ENCODE peak calls at places on chromosomes 1 and 21, in ten cellular contexts. One of them, this sample, is unnamed.
A peak's percentile ranks its signal among the peaks of the same experiment; 100 is the strongest.

GRCh38 chr1:14697371-14697770 is 98.9 kb downstream of the KAZN start:
- DNase-seq in HS-5: no peak
- DNase-seq in stromal cell of bone marrow: no peak
- DNase-seq in activated T-helper 1 cell treated with Interleukin-2 at 50 U/mL for 16 hours: no peak
- DNase-seq in GM12865: no peak
- DNase-seq in CD8-positive, alpha-beta T cell: no peak
- DNase-seq in progenitor cell of endocrine pancreas: no peak
- DNase-seq in central memory CD4-positive, alpha-beta T cell: no peak
- DNase-seq in stimulated activated CD8-positive, alpha-beta memory T cell treated with anti-CD3 and anti-CD28 coated beads, Interleukin-15, amount 100 ng/mL, for 1 hour: no peak
- DNase-seq in A549: no peak
- DNase-seq in this sample: no peak

GRCh38 chr1:199298825-199299224 is 660.0 kb downstream of the PTPRC start:
- DNase-seq in stimulated activated CD8-positive, alpha-beta memory T cell treated with anti-CD3 and anti-CD28 coated beads, Interleukin-15, amount 100 ng/mL, for 1 hour: no peak
- DNase-seq in CD8-positive, alpha-beta T cell: no peak
- DNase-seq in stromal cell of bone marrow: no peak
- DNase-seq in A549: no peak
- DNase-seq in GM12865: no peak
- DNase-seq in activated T-helper 1 cell treated with Interleukin-2 at 50 U/mL for 16 hours: no peak
- DNase-seq in central memory CD4-positive, alpha-beta T cell: no peak
- DNase-seq in progenitor cell of endocrine pancreas: no peak
- DNase-seq in HS-5: no peak
- DNase-seq in this sample: no peak

GRCh38 chr1:240737268-240737667 is 125.3 kb upstream of the GREM2 start:
- DNase-seq in activated T-helper 1 cell treated with Interleukin-2 at 50 U/mL for 16 hours: no peak
- DNase-seq in GM12865: no peak
- DNase-seq in CD8-positive, alpha-beta T cell: no peak
- DNase-seq in progenitor cell of endocrine pancreas: no peak
- DNase-seq in stimulated activated CD8-positive, alpha-beta memory T cell treated with anti-CD3 and anti-CD28 coated beads, Interleukin-15, amount 100 ng/mL, for 1 hour: no peak
- DNase-seq in HS-5: no peak
- DNase-seq in stromal cell of bone marrow: peak; percentile 85
- DNase-seq in central memory CD4-positive, alpha-beta T cell: no peak
- DNase-seq in A549: no peak
- DNase-seq in this sample: no peak

GRCh38 chr1:7539772-7540175 is 231.3 kb upstream of the VAMP3 start:
- DNase-seq in A549: no peak
- DNase-seq in activated T-helper 1 cell treated with Interleukin-2 at 50 U/mL for 16 hours: no peak
- DNase-seq in stromal cell of bone marrow: no peak
- DNase-seq in stimulated activated CD8-positive, alpha-beta memory T cell treated with anti-CD3 and anti-CD28 coated beads, Interleukin-15, amount 100 ng/mL, for 1 hour: no peak
- DNase-seq in CD8-positive, alpha-beta T cell: no peak
- DNase-seq in progenitor cell of endocrine pancreas: peak; percentile 40
- DNase-seq in HS-5: no peak
- DNase-seq in GM12865: peak; percentile 45
- DNase-seq in central memory CD4-positive, alpha-beta T cell: no peak
- DNase-seq in this sample: no peak

GRCh38 chr21:39669485-39669884 is 56.7 kb downstream of the B3GALT5 start:
- DNase-seq in central memory CD4-positive, alpha-beta T cell: no peak
- DNase-seq in CD8-positive, alpha-beta T cell: no peak
- DNase-seq in A549: no peak
- DNase-seq in GM12865: no peak
- DNase-seq in activated T-helper 1 cell treated with Interleukin-2 at 50 U/mL for 16 hours: no peak
- DNase-seq in stromal cell of bone marrow: no peak
- DNase-seq in progenitor cell of endocrine pancreas: no peak
- DNase-seq in stimulated activated CD8-positive, alpha-beta memory T cell treated with anti-CD3 and anti-CD28 coated beads, Interleukin-15, amount 100 ng/mL, for 1 hour: no peak
- DNase-seq in HS-5: no peak
- DNase-seq in this sample: no peak

GRCh38 chr1:209808059-209808494 is 2.1 kb upstream of the IRF6 start:
- DNase-seq in central memory CD4-positive, alpha-beta T cell: no peak
- DNase-seq in GM12865: no peak
- DNase-seq in CD8-positive, alpha-beta T cell: no peak
- DNase-seq in A549: no peak
- DNase-seq in HS-5: peak; percentile 91
- DNase-seq in progenitor cell of endocrine pancreas: no peak
- DNase-seq in activated T-helper 1 cell treated with Interleukin-2 at 50 U/mL for 16 hours: no peak
- DNase-seq in stimulated activated CD8-positive, alpha-beta memory T cell treated with anti-CD3 and anti-CD28 coated beads, Interleukin-15, amount 100 ng/mL, for 1 hour: no peak
- DNase-seq in stromal cell of bone marrow: peak; percentile 91
- DNase-seq in this sample: peak; percentile 14

GRCh38 chr1:232872738-232873137 is 67.5 kb downstream of the MAP10 start:
- DNase-seq in activated T-helper 1 cell treated with Interleukin-2 at 50 U/mL for 16 hours: no peak
- DNase-seq in HS-5: no peak
- DNase-seq in CD8-positive, alpha-beta T cell: no peak
- DNase-seq in progenitor cell of endocrine pancreas: no peak
- DNase-seq in central memory CD4-positive, alpha-beta T cell: no peak
- DNase-seq in GM12865: no peak
- DNase-seq in stromal cell of bone marrow: no peak
- DNase-seq in stimulated activated CD8-positive, alpha-beta memory T cell treated with anti-CD3 and anti-CD28 coated beads, Interleukin-15, amount 100 ng/mL, for 1 hour: no peak
- DNase-seq in A549: no peak
- DNase-seq in this sample: no peak

GRCh38 chr1:14994148-14994547 is 159.4 kb upstream of the TMEM51 start:
- DNase-seq in A549: no peak
- DNase-seq in central memory CD4-positive, alpha-beta T cell: no peak
- DNase-seq in activated T-helper 1 cell treated with Interleukin-2 at 50 U/mL for 16 hours: no peak
- DNase-seq in progenitor cell of endocrine pancreas: no peak
- DNase-seq in GM12865: no peak
- DNase-seq in stromal cell of bone marrow: no peak
- DNase-seq in stimulated activated CD8-positive, alpha-beta memory T cell treated with anti-CD3 and anti-CD28 coated beads, Interleukin-15, amount 100 ng/mL, for 1 hour: no peak
- DNase-seq in CD8-positive, alpha-beta T cell: no peak
- DNase-seq in HS-5: no peak
- DNase-seq in this sample: no peak

GRCh38 chr1:6130596-6130995 is 49.5 kb downstream of the CHD5 start:
- DNase-seq in GM12865: no peak
- DNase-seq in activated T-helper 1 cell treated with Interleukin-2 at 50 U/mL for 16 hours: no peak
- DNase-seq in central memory CD4-positive, alpha-beta T cell: no peak
- DNase-seq in stromal cell of bone marrow: no peak
- DNase-seq in CD8-positive, alpha-beta T cell: no peak
- DNase-seq in progenitor cell of endocrine pancreas: no peak
- DNase-seq in A549: no peak
- DNase-seq in stimulated activated CD8-positive, alpha-beta memory T cell treated with anti-CD3 and anti-CD28 coated beads, Interleukin-15, amount 100 ng/mL, for 1 hour: no peak
- DNase-seq in HS-5: no peak
- DNase-seq in this sample: no peak

GRCh38 chr1:116807394-116807793 is 53.2 kb downstream of the CD2 start:
- DNase-seq in GM12865: no peak
- DNase-seq in central memory CD4-positive, alpha-beta T cell: no peak
- DNase-seq in progenitor cell of endocrine pancreas: no peak
- DNase-seq in stimulated activated CD8-positive, alpha-beta memory T cell treated with anti-CD3 and anti-CD28 coated beads, Interleukin-15, amount 100 ng/mL, for 1 hour: no peak
- DNase-seq in HS-5: no peak
- DNase-seq in stromal cell of bone marrow: no peak
- DNase-seq in CD8-positive, alpha-beta T cell: no peak
- DNase-seq in activated T-helper 1 cell treated with Interleukin-2 at 50 U/mL for 16 hours: no peak
- DNase-seq in A549: no peak
- DNase-seq in this sample: no peak

GRCh38 chr1:156310962-156311361 is 11.9 kb upstream of the VHLL start:
- DNase-seq in progenitor cell of endocrine pancreas: no peak
- DNase-seq in central memory CD4-positive, alpha-beta T cell: no peak
- DNase-seq in stromal cell of bone marrow: peak; percentile 7
- DNase-seq in stimulated activated CD8-positive, alpha-beta memory T cell treated with anti-CD3 and anti-CD28 coated beads, Interleukin-15, amount 100 ng/mL, for 1 hour: no peak
- DNase-seq in A549: no peak
- DNase-seq in GM12865: no peak
- DNase-seq in CD8-positive, alpha-beta T cell: no peak
- DNase-seq in activated T-helper 1 cell treated with Interleukin-2 at 50 U/mL for 16 hours: no peak
- DNase-seq in HS-5: no peak
- DNase-seq in this sample: no peak

GRCh38 chr21:33025471-33026298 is at the start of gene OLIG2:
- DNase-seq in stromal cell of bone marrow: no peak
- DNase-seq in stimulated activated CD8-positive, alpha-beta memory T cell treated with anti-CD3 and anti-CD28 coated beads, Interleukin-15, amount 100 ng/mL, for 1 hour: no peak
- DNase-seq in HS-5: no peak
- DNase-seq in central memory CD4-positive, alpha-beta T cell: no peak
- DNase-seq in CD8-positive, alpha-beta T cell: no peak
- DNase-seq in activated T-helper 1 cell treated with Interleukin-2 at 50 U/mL for 16 hours: no peak
- DNase-seq in progenitor cell of endocrine pancreas: peak; percentile 59
- DNase-seq in GM12865: no peak
- DNase-seq in A549: no peak
- DNase-seq in this sample: no peak

GRCh38 chr21:36948686-36949085 is 17.8 kb downstream of the HLCS start:
- DNase-seq in stimulated activated CD8-positive, alpha-beta memory T cell treated with anti-CD3 and anti-CD28 coated beads, Interleukin-15, amount 100 ng/mL, for 1 hour: no peak
- DNase-seq in stromal cell of bone marrow: no peak
- DNase-seq in GM12865: no peak
- DNase-seq in CD8-positive, alpha-beta T cell: no peak
- DNase-seq in A549: no peak
- DNase-seq in activated T-helper 1 cell treated with Interleukin-2 at 50 U/mL for 16 hours: no peak
- DNase-seq in HS-5: no peak
- DNase-seq in central memory CD4-positive, alpha-beta T cell: no peak
- DNase-seq in progenitor cell of endocrine pancreas: no peak
- DNase-seq in this sample: no peak